ENCODE peak calls at places on chromosomes 12 and 14, in nine cellular contexts. One of them, this sample, is unnamed.

GRCh38 chr14:97149775-97150174 is 352.6 kb downstream of the VRK1 start:
- DNase-seq in HCT116: no peak
- DNase-seq in CD8-positive, alpha-beta T cell: no peak
- DNase-seq in uterus: no peak
- DNase-seq in ascending aorta: no peak
- DNase-seq in A549: no peak
- DNase-seq in brain microvascular endothelial cell: no peak
- DNase-seq in H9: no peak
- DNase-seq in tibial artery: no peak
- DNase-seq in this sample: no peak

GRCh38 chr12:130955238-130955816 is 1.6 kb downstream of the ADGRD1 start:
- DNase-seq in HCT116: no peak
- DNase-seq in CD8-positive, alpha-beta T cell: no peak
- DNase-seq in uterus: no peak
- DNase-seq in ascending aorta: no peak
- DNase-seq in A549: no peak
- DNase-seq in brain microvascular endothelial cell: no peak
- DNase-seq in H9: no peak
- DNase-seq in tibial artery: no peak
- DNase-seq in this sample: no peak

GRCh38 chr14:69183735-69184134 is 7.6 kb upstream of the EXD2 start:
- DNase-seq in HCT116: no peak
- DNase-seq in CD8-positive, alpha-beta T cell: no peak
- DNase-seq in uterus: no peak
- DNase-seq in ascending aorta: no peak
- DNase-seq in A549: no peak
- DNase-seq in brain microvascular endothelial cell: peak
- DNase-seq in H9: peak
- DNase-seq in tibial artery: no peak
- DNase-seq in this sample: no peak

GRCh38 chr12:28017126-28017872 is 44.8 kb upstream of the PTHLH start:
- DNase-seq in HCT116: no peak
- DNase-seq in CD8-positive, alpha-beta T cell: no peak
- DNase-seq in uterus: no peak
- DNase-seq in ascending aorta: no peak
- DNase-seq in A549: no peak
- DNase-seq in brain microvascular endothelial cell: no peak
- DNase-seq in H9: no peak
- DNase-seq in tibial artery: no peak
- DNase-seq in this sample: no peak

GRCh38 chr12:57299514-57300016 is 48.6 kb upstream of the STAC3 start:
- DNase-seq in HCT116: no peak
- DNase-seq in CD8-positive, alpha-beta T cell: no peak
- DNase-seq in uterus: no peak
- DNase-seq in ascending aorta: no peak
- DNase-seq in A549: no peak
- DNase-seq in brain microvascular endothelial cell: no peak
- DNase-seq in H9: no peak
- DNase-seq in tibial artery: no peak
- DNase-seq in this sample: no peak

GRCh38 chr12:93090768-93091172 is 161.7 kb upstream of the EEA1 start:
- DNase-seq in HCT116: peak
- DNase-seq in CD8-positive, alpha-beta T cell: no peak
- DNase-seq in uterus: no peak
- DNase-seq in ascending aorta: no peak
- DNase-seq in A549: peak
- DNase-seq in brain microvascular endothelial cell: peak
- DNase-seq in H9: no peak
- DNase-seq in tibial artery: no peak
- DNase-seq in this sample: peak

GRCh38 chr14:68651075-68651474 is 141.8 kb downstream of the ZFP36L1 start:
- DNase-seq in HCT116: no peak
- DNase-seq in CD8-positive, alpha-beta T cell: peak
- DNase-seq in uterus: peak
- DNase-seq in ascending aorta: peak
- DNase-seq in A549: no peak
- DNase-seq in brain microvascular endothelial cell: no peak
- DNase-seq in H9: no peak
- DNase-seq in tibial artery: peak
- DNase-seq in this sample: no peak

GRCh38 chr12:94674835-94675234 is 24.5 kb upstream of the TMCC3 start:
- DNase-seq in HCT116: no peak
- DNase-seq in CD8-positive, alpha-beta T cell: no peak
- DNase-seq in uterus: no peak
- DNase-seq in ascending aorta: peak
- DNase-seq in A549: no peak
- DNase-seq in brain microvascular endothelial cell: no peak
- DNase-seq in H9: no peak
- DNase-seq in tibial artery: peak
- DNase-seq in this sample: no peak

GRCh38 chr12:115227137-115227615 is 543.2 kb upstream of the TBX3 start:
- DNase-seq in HCT116: peak
- DNase-seq in CD8-positive, alpha-beta T cell: no peak
- DNase-seq in uterus: no peak
- DNase-seq in ascending aorta: no peak
- DNase-seq in A549: peak
- DNase-seq in brain microvascular endothelial cell: peak
- DNase-seq in H9: no peak
- DNase-seq in tibial artery: no peak
- DNase-seq in this sample: peak

GRCh38 chr12:30796891-30797371 is 42.2 kb upstream of the CAPRIN2 start:
- DNase-seq in HCT116: no peak
- DNase-seq in CD8-positive, alpha-beta T cell: no peak
- DNase-seq in uterus: no peak
- DNase-seq in ascending aorta: no peak
- DNase-seq in A549: peak
- DNase-seq in brain microvascular endothelial cell: peak
- DNase-seq in H9: peak
- DNase-seq in tibial artery: no peak
- DNase-seq in this sample: peak

GRCh38 chr12:131103614-131104463 is 150.1 kb downstream of the ADGRD1 start:
- DNase-seq in HCT116: no peak
- DNase-seq in CD8-positive, alpha-beta T cell: no peak
- DNase-seq in uterus: peak
- DNase-seq in ascending aorta: peak
- DNase-seq in A549: no peak
- DNase-seq in brain microvascular endothelial cell: no peak
- DNase-seq in H9: peak
- DNase-seq in tibial artery: peak
- DNase-seq in this sample: no peak

GRCh38 chr12:51890511-51891171 is 2.7 kb downstream of the ANKRD33 start:
- DNase-seq in HCT116: no peak
- DNase-seq in CD8-positive, alpha-beta T cell: no peak
- DNase-seq in uterus: no peak
- DNase-seq in ascending aorta: no peak
- DNase-seq in A549: no peak
- DNase-seq in brain microvascular endothelial cell: no peak
- DNase-seq in H9: peak
- DNase-seq in tibial artery: peak
- DNase-seq in this sample: no peak

GRCh38 chr12:32051511-32052299 is 54.9 kb upstream of the BICD1 start:
- DNase-seq in HCT116: peak
- DNase-seq in CD8-positive, alpha-beta T cell: no peak
- DNase-seq in uterus: peak
- DNase-seq in ascending aorta: no peak
- DNase-seq in A549: peak
- DNase-seq in brain microvascular endothelial cell: peak
- DNase-seq in H9: no peak
- DNase-seq in tibial artery: no peak
- DNase-seq in this sample: peak

GRCh38 chr12:13167226-13167625 is 29.3 kb upstream of the EMP1 start:
- DNase-seq in HCT116: no peak
- DNase-seq in CD8-positive, alpha-beta T cell: no peak
- DNase-seq in uterus: no peak
- DNase-seq in ascending aorta: no peak
- DNase-seq in A549: no peak
- DNase-seq in brain microvascular endothelial cell: no peak
- DNase-seq in H9: no peak
- DNase-seq in tibial artery: no peak
- DNase-seq in this sample: peak

GRCh38 chr14:85024931-85025330 is 505.0 kb upstream of the FLRT2 start:
- DNase-seq in HCT116: no peak
- DNase-seq in CD8-positive, alpha-beta T cell: no peak
- DNase-seq in uterus: no peak
- DNase-seq in ascending aorta: no peak
- DNase-seq in A549: no peak
- DNase-seq in brain microvascular endothelial cell: no peak
- DNase-seq in H9: no peak
- DNase-seq in tibial artery: no peak
- DNase-seq in this sample: no peak

GRCh38 chr12:95790912-95791849 is 617 bp upstream of the NTN4 start:
- DNase-seq in HCT116: no peak
- DNase-seq in CD8-positive, alpha-beta T cell: peak
- DNase-seq in uterus: no peak
- DNase-seq in ascending aorta: peak
- DNase-seq in A549: peak
- DNase-seq in brain microvascular endothelial cell: no peak
- DNase-seq in H9: peak
- DNase-seq in tibial artery: peak
- DNase-seq in this sample: peak

GRCh38 chr12:96814200-96814599 is 92.9 kb upstream of the NEDD1 start:
- DNase-seq in HCT116: no peak
- DNase-seq in CD8-positive, alpha-beta T cell: no peak
- DNase-seq in uterus: no peak
- DNase-seq in ascending aorta: no peak
- DNase-seq in A549: no peak
- DNase-seq in brain microvascular endothelial cell: no peak
- DNase-seq in H9: no peak
- DNase-seq in tibial artery: no peak
- DNase-seq in this sample: no peak

GRCh38 chr14:61266436-61267220 is 14.5 kb downstream of the TMEM30B start:
- DNase-seq in HCT116: no peak
- DNase-seq in CD8-positive, alpha-beta T cell: no peak
- DNase-seq in uterus: no peak
- DNase-seq in ascending aorta: no peak
- DNase-seq in A549: no peak
- DNase-seq in brain microvascular endothelial cell: no peak
- DNase-seq in H9: no peak
- DNase-seq in tibial artery: no peak
- DNase-seq in this sample: no peak

GRCh38 chr14:55448146-55448614 is 7.8 kb upstream of the TBPL2 start:
- DNase-seq in HCT116: peak
- DNase-seq in CD8-positive, alpha-beta T cell: no peak
- DNase-seq in uterus: peak
- DNase-seq in ascending aorta: peak
- DNase-seq in A549: peak
- DNase-seq in brain microvascular endothelial cell: peak
- DNase-seq in H9: no peak
- DNase-seq in tibial artery: no peak
- DNase-seq in this sample: peak

GRCh38 chr14:51929156-51929555 is 60.2 kb upstream of the RTRAF start:
- DNase-seq in HCT116: no peak
- DNase-seq in CD8-positive, alpha-beta T cell: no peak
- DNase-seq in uterus: no peak
- DNase-seq in ascending aorta: no peak
- DNase-seq in A549: no peak
- DNase-seq in brain microvascular endothelial cell: peak
- DNase-seq in H9: no peak
- DNase-seq in tibial artery: no peak
- DNase-seq in this sample: no peak
- H3K27ac ChIP-seq in HCT116: no peak
- H3K27ac ChIP-seq in CD8-positive, alpha-beta T cell: no peak
- H3K27ac ChIP-seq in uterus: no peak
- H3K27ac ChIP-seq in ascending aorta: no peak
- H3K27ac ChIP-seq in A549: no peak
- H3K27ac ChIP-seq in brain microvascular endothelial cell: no peak
- H3K27ac ChIP-seq in H9: no peak
- H3K27ac ChIP-seq in tibial artery: no peak
- H3K27ac ChIP-seq in this sample: no peak

GRCh38 chr12:15526033-15526432 is 203.7 kb downstream of the PTPRO start:
- DNase-seq in HCT116: peak
- DNase-seq in CD8-positive, alpha-beta T cell: no peak
- DNase-seq in uterus: no peak
- DNase-seq in ascending aorta: no peak
- DNase-seq in A549: peak
- DNase-seq in brain microvascular endothelial cell: no peak
- DNase-seq in H9: no peak
- DNase-seq in tibial artery: no peak
- DNase-seq in this sample: no peak

GRCh38 chr12:15530361-15530760 is 208.1 kb downstream of the PTPRO start:
- DNase-seq in HCT116: no peak
- DNase-seq in CD8-positive, alpha-beta T cell: no peak
- DNase-seq in uterus: no peak
- DNase-seq in ascending aorta: no peak
- DNase-seq in A549: no peak
- DNase-seq in brain microvascular endothelial cell: no peak
- DNase-seq in H9: no peak
- DNase-seq in tibial artery: no peak
- DNase-seq in this sample: no peak

GRCh38 chr12:15525414-15525813 is 203.1 kb downstream of the PTPRO start:
- DNase-seq in HCT116: no peak
- DNase-seq in CD8-positive, alpha-beta T cell: no peak
- DNase-seq in uterus: no peak
- DNase-seq in ascending aorta: no peak
- DNase-seq in A549: no peak
- DNase-seq in brain microvascular endothelial cell: no peak
- DNase-seq in H9: no peak
- DNase-seq in tibial artery: no peak
- DNase-seq in this sample: no peak

GRCh38 chr12:15528666-15529065 is 206.4 kb downstream of the PTPRO start:
- DNase-seq in HCT116: no peak
- DNase-seq in CD8-positive, alpha-beta T cell: no peak
- DNase-seq in uterus: no peak
- DNase-seq in ascending aorta: no peak
- DNase-seq in A549: no peak
- DNase-seq in brain microvascular endothelial cell: no peak
- DNase-seq in H9: no peak
- DNase-seq in tibial artery: no peak
- DNase-seq in this sample: no peak

GRCh38 chr12:15527201-15527782 is 205.0 kb downstream of the PTPRO start:
- DNase-seq in HCT116: peak
- DNase-seq in CD8-positive, alpha-beta T cell: no peak
- DNase-seq in uterus: no peak
- DNase-seq in ascending aorta: peak
- DNase-seq in A549: peak
- DNase-seq in brain microvascular endothelial cell: no peak
- DNase-seq in H9: peak
- DNase-seq in tibial artery: peak
- DNase-seq in this sample: no peak
- TF ChIP-seq CTCF in HCT116: peak
- TF ChIP-seq CTCF in CD8-positive, alpha-beta T cell: no peak
- TF ChIP-seq CTCF in uterus: no peak
- TF ChIP-seq CTCF in ascending aorta: no peak
- TF ChIP-seq CTCF in A549: peak
- TF ChIP-seq CTCF in brain microvascular endothelial cell: peak
- TF ChIP-seq CTCF in H9: peak
- TF ChIP-seq CTCF in tibial artery: no peak
- TF ChIP-seq CTCF in this sample: no peak

GRCh38 chr12:6552140-6552551 is 3.7 kb downstream of the IFFO1 start:
- DNase-seq in HCT116: no peak
- DNase-seq in CD8-positive, alpha-beta T cell: no peak
- DNase-seq in uterus: peak
- DNase-seq in ascending aorta: peak
- DNase-seq in A549: no peak
- DNase-seq in brain microvascular endothelial cell: no peak
- DNase-seq in H9: peak
- DNase-seq in tibial artery: peak
- DNase-seq in this sample: no peak
- H3K27ac ChIP-seq in HCT116: no peak
- H3K27ac ChIP-seq in CD8-positive, alpha-beta T cell: no peak
- H3K27ac ChIP-seq in uterus: peak
- H3K27ac ChIP-seq in ascending aorta: peak
- H3K27ac ChIP-seq in A549: peak
- H3K27ac ChIP-seq in brain microvascular endothelial cell: peak
- H3K27ac ChIP-seq in H9: no peak
- H3K27ac ChIP-seq in tibial artery: peak
- H3K27ac ChIP-seq in this sample: peak

GRCh38 chr14:32244404-32244803 is 41.3 kb upstream of the RNU6-8 start:
- DNase-seq in HCT116: no peak
- DNase-seq in CD8-positive, alpha-beta T cell: no peak
- DNase-seq in uterus: no peak
- DNase-seq in ascending aorta: no peak
- DNase-seq in A549: peak
- DNase-seq in brain microvascular endothelial cell: no peak
- DNase-seq in H9: no peak
- DNase-seq in tibial artery: no peak
- DNase-seq in this sample: no peak
- TF ChIP-seq CTCF in HCT116: peak
- TF ChIP-seq CTCF in CD8-positive, alpha-beta T cell: no peak
- TF ChIP-seq CTCF in uterus: no peak
- TF ChIP-seq CTCF in ascending aorta: no peak
- TF ChIP-seq CTCF in A549: peak
- TF ChIP-seq CTCF in brain microvascular endothelial cell: peak
- TF ChIP-seq CTCF in H9: peak
- TF ChIP-seq CTCF in tibial artery: no peak
- TF ChIP-seq CTCF in this sample: no peak

This sample was measured in RWPE1.